ENCODE peak calls at places on chromosomes 1 and 21, in six cellular contexts. One of them, this sample, is unnamed.

GRCh38 chr1:56216173-56216572 is 363.2 kb downstream of the PLPP3 start:
- DNase-seq in fibroblast of villous mesenchyme: no peak
- DNase-seq in upper lobe of right lung: no peak
- DNase-seq in astrocyte of the cerebellum: no peak
- DNase-seq in PC-3: no peak
- DNase-seq in IMR-90: peak; percentile 47
- DNase-seq in this sample: peak; percentile 35

GRCh38 chr1:213397638-213398037 is 346.6 kb downstream of the RPS6KC1 start:
- DNase-seq in fibroblast of villous mesenchyme: no peak
- DNase-seq in upper lobe of right lung: no peak
- DNase-seq in astrocyte of the cerebellum: no peak
- DNase-seq in PC-3: no peak
- DNase-seq in IMR-90: no peak
- DNase-seq in this sample: no peak

GRCh38 chr1:10540277-10541005 is 65.7 kb downstream of the PEX14 start:
- DNase-seq in fibroblast of villous mesenchyme: peak; percentile 26
- DNase-seq in upper lobe of right lung: no peak
- DNase-seq in astrocyte of the cerebellum: peak; percentile 62
- DNase-seq in PC-3: no peak
- DNase-seq in IMR-90: peak; percentile 54
- DNase-seq in this sample: no peak

GRCh38 chr1:227869281-227869842 is 53.9 kb downstream of the PRSS38 start:
- DNase-seq in fibroblast of villous mesenchyme: no peak
- DNase-seq in upper lobe of right lung: no peak
- DNase-seq in astrocyte of the cerebellum: no peak
- DNase-seq in PC-3: peak; percentile 26
- DNase-seq in IMR-90: peak; percentile 2
- DNase-seq in this sample: no peak

GRCh38 chr1:5849550-5849949 is 142.7 kb downstream of the NPHP4 start:
- DNase-seq in fibroblast of villous mesenchyme: no peak
- DNase-seq in upper lobe of right lung: no peak
- DNase-seq in astrocyte of the cerebellum: no peak
- DNase-seq in PC-3: no peak
- DNase-seq in IMR-90: no peak
- DNase-seq in this sample: no peak

GRCh38 chr1:115356356-115356755 is 18.3 kb upstream of the NGF start:
- DNase-seq in fibroblast of villous mesenchyme: no peak
- DNase-seq in upper lobe of right lung: no peak
- DNase-seq in astrocyte of the cerebellum: no peak
- DNase-seq in PC-3: no peak
- DNase-seq in IMR-90: no peak
- DNase-seq in this sample: no peak

GRCh38 chr1:210159206-210159605 is 73.4 kb upstream of the SERTAD4 start:
- DNase-seq in fibroblast of villous mesenchyme: no peak
- DNase-seq in upper lobe of right lung: no peak
- DNase-seq in astrocyte of the cerebellum: no peak
- DNase-seq in PC-3: no peak
- DNase-seq in IMR-90: no peak
- DNase-seq in this sample: no peak

GRCh38 chr1:82160036-82160435 is 359.3 kb downstream of the ADGRL2 start:
- DNase-seq in fibroblast of villous mesenchyme: no peak
- DNase-seq in upper lobe of right lung: no peak
- DNase-seq in astrocyte of the cerebellum: peak; percentile 38
- DNase-seq in PC-3: peak; percentile 83
- DNase-seq in IMR-90: peak; percentile 67
- DNase-seq in this sample: no peak

GRCh38 chr1:53334312-53334711 is 6.4 kb upstream of the LRP8 start:
- DNase-seq in fibroblast of villous mesenchyme: no peak
- DNase-seq in upper lobe of right lung: peak; percentile 30
- DNase-seq in astrocyte of the cerebellum: no peak
- DNase-seq in PC-3: no peak
- DNase-seq in IMR-90: no peak
- DNase-seq in this sample: no peak

GRCh38 chr1:229378586-229379442 is 36.0 kb upstream of the CCSAP start:
- DNase-seq in fibroblast of villous mesenchyme: no peak
- DNase-seq in upper lobe of right lung: no peak
- DNase-seq in astrocyte of the cerebellum: no peak
- DNase-seq in PC-3: no peak
- DNase-seq in IMR-90: no peak
- DNase-seq in this sample: no peak

GRCh38 chr1:67149179-67149770 is 14.5 kb upstream of the C1orf141 start:
- DNase-seq in fibroblast of villous mesenchyme: peak; percentile 87
- DNase-seq in upper lobe of right lung: no peak
- DNase-seq in astrocyte of the cerebellum: peak; percentile 79
- DNase-seq in PC-3: peak; percentile 72
- DNase-seq in IMR-90: peak; percentile 82
- DNase-seq in this sample: peak; percentile 61

GRCh38 chr1:238272145-238272544 is 381.4 kb upstream of the ZP4 start:
- DNase-seq in fibroblast of villous mesenchyme: no peak
- DNase-seq in upper lobe of right lung: no peak
- DNase-seq in astrocyte of the cerebellum: no peak
- DNase-seq in PC-3: no peak
- DNase-seq in IMR-90: no peak
- DNase-seq in this sample: no peak

GRCh38 chr1:14429577-14429976 is 168.9 kb upstream of the KAZN start:
- DNase-seq in fibroblast of villous mesenchyme: no peak
- DNase-seq in upper lobe of right lung: no peak
- DNase-seq in astrocyte of the cerebellum: no peak
- DNase-seq in PC-3: no peak
- DNase-seq in IMR-90: no peak
- DNase-seq in this sample: no peak

GRCh38 chr21:42837421-42838211 is 41.7 kb downstream of the WDR4 start:
- DNase-seq in fibroblast of villous mesenchyme: no peak
- DNase-seq in upper lobe of right lung: peak; percentile 60
- DNase-seq in astrocyte of the cerebellum: no peak
- DNase-seq in PC-3: no peak
- DNase-seq in IMR-90: no peak
- DNase-seq in this sample: no peak

GRCh38 chr21:44482581-44483287 is 27.4 kb downstream of the LRRC3 start:
- DNase-seq in fibroblast of villous mesenchyme: no peak
- DNase-seq in upper lobe of right lung: no peak
- DNase-seq in astrocyte of the cerebellum: no peak
- DNase-seq in PC-3: peak; percentile 36
- DNase-seq in IMR-90: no peak
- DNase-seq in this sample: no peak

GRCh38 chr1:245195398-245195797 is 40.6 kb downstream of the KIF26B start:
- DNase-seq in fibroblast of villous mesenchyme: no peak
- DNase-seq in upper lobe of right lung: no peak
- DNase-seq in astrocyte of the cerebellum: no peak
- DNase-seq in PC-3: no peak
- DNase-seq in IMR-90: no peak
- DNase-seq in this sample: no peak

GRCh38 chr1:247373721-247374141 is 42.1 kb upstream of the ZNF496 start:
- DNase-seq in fibroblast of villous mesenchyme: peak; percentile 61
- DNase-seq in upper lobe of right lung: peak; percentile 67
- DNase-seq in astrocyte of the cerebellum: no peak
- DNase-seq in PC-3: no peak
- DNase-seq in IMR-90: peak; percentile 32
- DNase-seq in this sample: no peak

GRCh38 chr1:193462629-193463320 is 276.4 kb upstream of the B3GALT2 start:
- DNase-seq in fibroblast of villous mesenchyme: peak; percentile 8
- DNase-seq in upper lobe of right lung: no peak
- DNase-seq in astrocyte of the cerebellum: peak; percentile 18
- DNase-seq in PC-3: no peak
- DNase-seq in IMR-90: peak; percentile 21
- DNase-seq in this sample: no peak

GRCh38 chr1:228175316-228176023 is 9.9 kb downstream of the IBA57 start:
- DNase-seq in fibroblast of villous mesenchyme: no peak
- DNase-seq in upper lobe of right lung: no peak
- DNase-seq in astrocyte of the cerebellum: no peak
- DNase-seq in PC-3: no peak
- DNase-seq in IMR-90: no peak
- DNase-seq in this sample: no peak

GRCh38 chr1:68378296-68379084 is 71.3 kb downstream of the RPE65 start:
- DNase-seq in fibroblast of villous mesenchyme: peak; percentile 27
- DNase-seq in upper lobe of right lung: no peak
- DNase-seq in astrocyte of the cerebellum: no peak
- DNase-seq in PC-3: peak; percentile 62
- DNase-seq in IMR-90: peak; percentile 71
- DNase-seq in this sample: no peak

GRCh38 chr1:41349361-41350054 is 11.7 kb upstream of the FOXO6 start:
- DNase-seq in fibroblast of villous mesenchyme: no peak
- DNase-seq in upper lobe of right lung: peak; percentile 31
- DNase-seq in astrocyte of the cerebellum: no peak
- DNase-seq in PC-3: no peak
- DNase-seq in IMR-90: no peak
- DNase-seq in this sample: no peak

GRCh38 chr1:165392634-165393571 is 36.4 kb upstream of the LMX1A start:
- DNase-seq in fibroblast of villous mesenchyme: peak; percentile 91
- DNase-seq in upper lobe of right lung: peak; percentile 92
- DNase-seq in astrocyte of the cerebellum: peak; percentile 93
- DNase-seq in PC-3: peak; percentile 93
- DNase-seq in IMR-90: peak; percentile 82
- DNase-seq in this sample: peak; percentile 89

GRCh38 chr1:1954831-1955441 is 35.9 kb upstream of the TMEM52 start:
- DNase-seq in fibroblast of villous mesenchyme: no peak
- DNase-seq in upper lobe of right lung: no peak
- DNase-seq in astrocyte of the cerebellum: no peak
- DNase-seq in PC-3: no peak
- DNase-seq in IMR-90: no peak
- DNase-seq in this sample: no peak
- TF ChIP-seq CTCF in fibroblast of villous mesenchyme: no peak
- TF ChIP-seq CTCF in upper lobe of right lung: peak; percentile 5
- TF ChIP-seq CTCF in astrocyte of the cerebellum: peak; percentile 15
- TF ChIP-seq CTCF in PC-3: peak; percentile 25
- TF ChIP-seq CTCF in IMR-90: no peak
- TF ChIP-seq CTCF in this sample: no peak

DNA sequence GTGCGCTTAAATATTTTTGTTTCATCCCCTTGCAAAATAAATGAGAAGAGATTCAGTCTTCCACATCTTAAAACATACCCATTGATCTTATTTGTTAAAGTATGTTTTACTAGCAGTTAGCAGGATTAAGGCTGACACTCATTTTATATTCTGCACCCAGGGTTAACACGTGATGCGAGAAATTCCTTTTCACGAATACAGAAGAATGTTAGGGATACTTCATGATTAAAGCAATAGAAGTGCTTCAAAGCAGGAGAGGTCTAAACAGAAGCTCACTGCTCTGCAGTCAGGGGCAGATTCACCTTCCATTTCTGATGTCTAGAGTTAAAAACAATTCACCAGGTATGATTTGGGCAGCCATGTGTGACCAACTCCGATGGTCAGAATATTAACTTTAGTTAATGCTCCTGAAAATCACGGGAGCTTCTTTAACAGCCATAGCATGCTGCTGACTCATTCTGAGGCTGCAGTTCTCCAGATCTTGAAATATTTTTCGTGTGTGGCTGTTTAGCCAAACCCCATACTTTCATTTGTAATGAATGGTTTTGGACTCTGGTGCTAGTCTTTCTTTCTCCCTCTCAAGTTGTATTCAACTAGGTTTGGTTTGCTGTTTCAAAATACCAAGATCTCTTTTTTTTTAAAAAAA is 19.7 kb downstream of the BCAR3 start:
- DNase-seq in fibroblast of villous mesenchyme: peak; percentile 89
- DNase-seq in upper lobe of right lung: no peak
- DNase-seq in astrocyte of the cerebellum: peak; percentile 76
- DNase-seq in PC-3: peak; percentile 71
- DNase-seq in IMR-90: peak; percentile 89
- DNase-seq in this sample: no peak
- H3K4me3 ChIP-seq in fibroblast of villous mesenchyme: peak overlapping the region; percentile 37
- H3K4me3 ChIP-seq in upper lobe of right lung: no peak overlapping the region
- H3K4me3 ChIP-seq in astrocyte of the cerebellum: no peak overlapping the region
- H3K4me3 ChIP-seq in PC-3: no peak overlapping the region
- H3K4me3 ChIP-seq in IMR-90: no peak overlapping the region
- H3K4me3 ChIP-seq in this sample: no peak overlapping the region

GRCh38 chr1:40197656-40198055 is 36.5 kb downstream of the RLF start:
- DNase-seq in fibroblast of villous mesenchyme: no peak
- DNase-seq in upper lobe of right lung: no peak
- DNase-seq in astrocyte of the cerebellum: no peak
- DNase-seq in PC-3: peak; percentile 10
- DNase-seq in IMR-90: no peak
- DNase-seq in this sample: no peak
- TF ChIP-seq CTCF in fibroblast of villous mesenchyme: no peak
- TF ChIP-seq CTCF in upper lobe of right lung: peak; percentile 10
- TF ChIP-seq CTCF in astrocyte of the cerebellum: peak; percentile 7
- TF ChIP-seq CTCF in PC-3: peak; percentile 56
- TF ChIP-seq CTCF in IMR-90: peak; percentile 14
- TF ChIP-seq CTCF in this sample: no peak

GRCh38 chr1:116878804-116879477 is 30.8 kb upstream of the PTGFRN start:
- DNase-seq in fibroblast of villous mesenchyme: peak; percentile 28
- DNase-seq in upper lobe of right lung: no peak
- DNase-seq in astrocyte of the cerebellum: no peak
- DNase-seq in PC-3: peak; percentile 25
- DNase-seq in IMR-90: peak; percentile 17
- DNase-seq in this sample: no peak
- H3K4me3 ChIP-seq in fibroblast of villous mesenchyme: peak overlapping the region; percentile 7
- H3K4me3 ChIP-seq in upper lobe of right lung: peak overlapping the region; percentile 28
- H3K4me3 ChIP-seq in astrocyte of the cerebellum: peak overlapping the region; percentile 22
- H3K4me3 ChIP-seq in PC-3: peak overlapping the region; percentile 65
- H3K4me3 ChIP-seq in IMR-90: peak overlapping the region; percentile 12
- H3K4me3 ChIP-seq in this sample: peak overlapping the region; percentile 36

GRCh38 chr1:27068922-27069321 is 56.3 kb upstream of the TENT5B start:
- DNase-seq in fibroblast of villous mesenchyme: no peak
- DNase-seq in upper lobe of right lung: no peak
- DNase-seq in astrocyte of the cerebellum: no peak
- DNase-seq in PC-3: no peak
- DNase-seq in IMR-90: no peak
- DNase-seq in this sample: no peak

GRCh38 chr1:27071049-27071416 is 58.4 kb upstream of the TENT5B start:
- DNase-seq in fibroblast of villous mesenchyme: peak; percentile 42
- DNase-seq in upper lobe of right lung: no peak
- DNase-seq in astrocyte of the cerebellum: no peak
- DNase-seq in PC-3: no peak
- DNase-seq in IMR-90: peak; percentile 38
- DNase-seq in this sample: no peak

GRCh38 chr1:27070390-27071048 is 57.9 kb upstream of the TENT5B start:
- DNase-seq in fibroblast of villous mesenchyme: no peak
- DNase-seq in upper lobe of right lung: no peak
- DNase-seq in astrocyte of the cerebellum: no peak
- DNase-seq in PC-3: no peak
- DNase-seq in IMR-90: no peak
- DNase-seq in this sample: no peak

GRCh38 chr1:27060879-27061278 is 48.2 kb upstream of the TENT5B start:
- DNase-seq in fibroblast of villous mesenchyme: no peak
- DNase-seq in upper lobe of right lung: no peak
- DNase-seq in astrocyte of the cerebellum: no peak
- DNase-seq in PC-3: no peak
- DNase-seq in IMR-90: no peak
- DNase-seq in this sample: no peak

GRCh38 chr1:27066313-27066630 is 53.6 kb upstream of the TENT5B start:
- DNase-seq in fibroblast of villous mesenchyme: no peak
- DNase-seq in upper lobe of right lung: no peak
- DNase-seq in astrocyte of the cerebellum: no peak
- DNase-seq in PC-3: no peak
- DNase-seq in IMR-90: no peak
- DNase-seq in this sample: no peak
- TF ChIP-seq CTCF in fibroblast of villous mesenchyme: no peak
- TF ChIP-seq CTCF in upper lobe of right lung: no peak
- TF ChIP-seq CTCF in astrocyte of the cerebellum: no peak
- TF ChIP-seq CTCF in PC-3: no peak
- TF ChIP-seq CTCF in IMR-90: no peak
- TF ChIP-seq CTCF in this sample: no peak

DNA sequence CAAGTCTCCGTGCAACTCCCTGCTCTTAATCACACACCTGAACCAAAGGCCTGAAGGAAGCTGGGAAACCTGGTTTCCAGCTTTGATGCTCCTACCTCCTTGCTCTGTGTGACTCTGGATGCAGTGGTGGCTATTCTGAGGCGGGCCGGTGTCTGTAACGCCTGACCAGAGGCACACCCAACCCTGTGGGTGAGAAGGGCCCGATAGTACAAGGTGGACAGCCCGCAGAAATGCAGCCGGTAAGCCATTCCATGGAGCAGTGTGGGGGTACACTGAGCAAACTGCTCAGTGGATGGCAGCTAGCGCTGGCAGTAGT is 36.1 kb downstream of the AHDC1 start:
- DNase-seq in fibroblast of villous mesenchyme: no peak
- DNase-seq in upper lobe of right lung: no peak
- DNase-seq in astrocyte of the cerebellum: no peak
- DNase-seq in PC-3: no peak
- DNase-seq in IMR-90: no peak
- DNase-seq in this sample: no peak
- H3K4me3 ChIP-seq in fibroblast of villous mesenchyme: no peak overlapping the region
- H3K4me3 ChIP-seq in upper lobe of right lung: no peak overlapping the region
- H3K4me3 ChIP-seq in astrocyte of the cerebellum: no peak overlapping the region
- H3K4me3 ChIP-seq in PC-3: peak overlapping the region; percentile 45
- H3K4me3 ChIP-seq in IMR-90: no peak overlapping the region
- H3K4me3 ChIP-seq in this sample: no peak overlapping the region